ENCODE peak calls at places on chromosomes 13 and 19, in ten cellular contexts. Y is SHP77; H is anterior cingulate cortex; J is activated CD4-positive, alpha-beta memory T cell treated with anti-CD3 and anti-CD28 coated beads, Interleukin-2, amount 10 ng/mL, durations not matched to agents 7 days and 5 days; D is NCI-H2171; L is endodermal cell; R is WERI-Rb-1; P is DMS79 treated with DMSO at 0.1 percent for 48 hours; A is stimulated activated CD4-positive, alpha-beta T cell treated with anti-CD3 and anti-CD28 coated beads, Interleukin-2, amount 100 ng/mL, for 48 hours; Q is NCI-H2081. N is an unnamed sample.

GRCh38 chr13:85509512-85509911 is 289.7 kb downstream of the SLITRK6 start:
- DNase-seq in Y (peak), H (no peak), J (no peak), D (no peak), L (no peak), R (no peak), P (no peak), A (no peak), Q (peak), N (no peak)

GRCh38 chr13:26693749-26694463 is 66.7 kb downstream of the GPR12 start:
- DNase-seq in Y (no peak), H (no peak), J (no peak), D (no peak), L (peak), R (peak), P (no peak), A (no peak), Q (no peak), N (no peak)

GRCh38 chr13:44762946-44763345 is 186.8 kb upstream of the TSC22D1 start:
- DNase-seq in Y (no peak), H (no peak), J (no peak), D (no peak), L (no peak), R (no peak), P (no peak), A (no peak), Q (no peak), N (no peak)

GRCh38 chr13:93476175-93476574 is 249.6 kb downstream of the GPC6 start:
- DNase-seq in Y (no peak), H (no peak), J (no peak), D (no peak), L (no peak), R (no peak), P (peak), A (no peak), Q (no peak), N (no peak)

GRCh38 chr19:8332976-8333770 is 9.9 kb downstream of the KANK3 start:
- DNase-seq in Y (no peak), H (no peak), J (no peak), D (no peak), L (peak), R (no peak), P (no peak), A (no peak), Q (no peak), N (no peak)

GRCh38 chr13:37313383-37313782 is 207.9 kb upstream of the CSNK1A1L start:
- DNase-seq in Y (no peak), H (no peak), J (no peak), D (no peak), L (no peak), R (no peak), P (no peak), A (no peak), Q (no peak), N (no peak)

GRCh38 chr13:25186187-25186586 is 14.1 kb upstream of the AMER2 start:
- DNase-seq in Y (no peak), H (no peak), J (peak), D (no peak), L (no peak), R (no peak), P (no peak), A (no peak), Q (no peak), N (no peak)

GRCh38 chr19:12055784-12056183 is 3.0 kb upstream of the ZNF878 start:
- DNase-seq in Y (no peak), H (no peak), J (no peak), D (no peak), L (no peak), R (no peak), P (no peak), A (no peak), Q (no peak), N (no peak)

GRCh38 chr19:47899335-47899734 is 13.2 kb upstream of the SULT2A1 start:
- DNase-seq in Y (no peak), H (no peak), J (no peak), D (no peak), L (no peak), R (no peak), P (no peak), A (no peak), Q (no peak), N (no peak)

N was measured in NT2/D1.